ENCODE peak calls at places on chromosome 4, in six cellular contexts. H, B, C, T, F and L are unnamed samples.

GRCh38 chr4:101337688-101338087 is 9.6 kb downstream of the PPP3CA start:
- DNase-seq in H (no peak), B (no peak), C (no peak), T (no peak), F (peak; percentile 76), L (no peak)

GRCh38 chr4:143364063-143364462 is 27.4 kb downstream of the GAB1 start:
- DNase-seq in H (no peak), B (no peak), C (no peak), T (no peak), F (no peak), L (no peak)

GRCh38 chr4:3665360-3665891 is 100.8 kb upstream of the ADRA2C start:
- DNase-seq in H (no peak), B (no peak), C (no peak), T (no peak), F (no peak), L (no peak)

GRCh38 chr4:177380730-177381287 is 61.4 kb downstream of the AGA start:
- DNase-seq in H (peak; percentile 47), B (no peak), C (no peak), T (no peak), F (no peak), L (no peak)

GRCh38 chr4:82761249-82761648 is 37.3 kb downstream of the SCD5 start:
- DNase-seq in H (no peak), B (no peak), C (no peak), T (no peak), F (peak; percentile 59), L (no peak)

GRCh38 chr4:158873795-158874359 is 105.1 kb downstream of the FNIP2 start:
- DNase-seq in H (no peak), B (no peak), C (no peak), T (no peak), F (peak; percentile 89), L (no peak)

GRCh38 chr4:168488800-168489404 is 8.0 kb upstream of the PALLD start:
- DNase-seq in H (no peak), B (no peak), C (no peak), T (peak; percentile 89), F (no peak), L (no peak)

GRCh38 chr4:76376534-76376933 is 44.4 kb downstream of the CCDC158 start:
- DNase-seq in H (no peak), B (no peak), C (no peak), T (no peak), F (no peak), L (no peak)

GRCh38 chr4:38310446-38311043 is 350.3 kb downstream of the PTTG2 start:
- DNase-seq in H (no peak), B (no peak), C (peak; percentile 80), T (no peak), F (no peak), L (no peak)

GRCh38 chr4:52421811-52422213 is 237.3 kb downstream of the USP46 start:
- DNase-seq in H (peak; percentile 73), B (no peak), C (no peak), T (no peak), F (peak; percentile 81), L (peak; percentile 44)

GRCh38 chr4:37812713-37813112 is 13.8 kb upstream of the PGM2 start:
- DNase-seq in H (no peak), B (no peak), C (no peak), T (no peak), F (peak; percentile 70), L (no peak)

GRCh38 chr4:83096397-83096796 is 18.1 kb downstream of the PLAC8 start:
- DNase-seq in H (no peak), B (no peak), C (no peak), T (no peak), F (no peak), L (no peak)

GRCh38 chr4:159779716-159780115 is 676.8 kb downstream of the RAPGEF2 start:
- DNase-seq in H (no peak), B (no peak), C (no peak), T (no peak), F (no peak), L (no peak)

GRCh38 chr4:95511477-95511876 is 37.3 kb downstream of the UNC5C start:
- DNase-seq in H (no peak), B (no peak), C (no peak), T (no peak), F (no peak), L (no peak)

GRCh38 chr4:161252520-161253141 is 911.2 kb downstream of the FSTL5 start:
- DNase-seq in H (no peak), B (no peak), C (no peak), T (peak; percentile 37), F (peak; percentile 1), L (no peak)

GRCh38 chr4:2400841-2401609 is 17.4 kb downstream of the ZFYVE28 start:
- DNase-seq in H (no peak), B (no peak), C (no peak), T (no peak), F (no peak), L (no peak)

GRCh38 chr4:119498520-119498919 is 130.1 kb downstream of the PDE5A start:
- DNase-seq in H (no peak), B (no peak), C (no peak), T (no peak), F (no peak), L (no peak)

GRCh38 chr4:147674496-147674895 is 9.5 kb downstream of the PRMT9 start:
- DNase-seq in H (no peak), B (no peak), C (no peak), T (no peak), F (peak; percentile 71), L (no peak)

GRCh38 chr4:147678121-147678520 is 5.8 kb downstream of the PRMT9 start:
- DNase-seq in H (no peak), B (no peak), C (no peak), T (no peak), F (no peak), L (no peak)

GRCh38 chr4:147683172-147683571 is 791 bp downstream of the PRMT9 start:
- DNase-seq in H (peak; percentile 37), B (no peak), C (no peak), T (peak; percentile 1), F (peak; percentile 55), L (no peak)

GRCh38 chr4:147682755-147683154 is 1.2 kb downstream of the PRMT9 start:
- DNase-seq in H (peak; percentile 7), B (no peak), C (no peak), T (peak; percentile 3), F (peak; percentile 8), L (no peak)

DNA sequence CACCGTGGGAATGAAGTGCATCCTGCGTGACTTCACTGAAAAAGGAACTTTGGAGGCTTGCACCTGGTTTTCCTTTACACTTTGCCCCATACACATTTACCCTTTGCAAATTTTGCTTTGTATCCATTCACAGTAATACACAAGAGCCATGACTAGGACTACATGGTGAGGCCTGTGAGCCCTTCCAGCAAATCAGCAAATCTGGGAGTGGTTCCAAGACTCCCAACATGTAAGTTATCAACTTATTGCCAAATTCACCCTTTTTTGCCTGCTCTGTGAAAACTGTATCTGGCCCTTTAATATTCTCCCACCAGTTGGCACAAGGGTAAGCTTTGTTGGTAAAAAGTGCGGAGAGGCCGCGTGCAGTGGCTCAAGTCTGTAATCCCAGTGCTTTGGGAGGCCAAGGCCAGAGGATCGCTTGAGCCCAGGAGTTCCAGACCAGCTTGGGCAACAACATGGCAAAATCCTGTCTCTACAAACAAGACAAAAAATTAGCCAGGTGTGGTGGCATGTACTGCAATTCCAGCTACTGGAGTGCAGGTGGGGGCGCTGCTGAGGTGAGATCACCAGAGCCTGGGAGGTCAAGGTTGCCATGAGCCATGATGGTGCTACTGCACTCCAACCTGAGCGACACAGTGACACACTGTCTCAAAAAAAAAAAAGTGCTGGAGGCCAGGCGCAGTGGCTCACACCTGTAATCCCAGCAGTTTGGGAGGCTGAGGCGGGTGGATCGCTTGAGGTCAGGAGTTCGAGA is 5.0 kb downstream of the PRMT9 start:
- DNase-seq in H (no peak), B (no peak), C (no peak), T (peak; percentile 7), F (peak; percentile 52), L (no peak)
- TF ChIP-seq CTCF in H (no peak), B (no peak), C (peak; percentile 56), T (no peak), F (no peak), L (no peak)

GRCh38 chr4:153790962-153791551 is 2.2 kb upstream of the SFRP2 start:
- DNase-seq in H (peak; percentile 78), B (no peak), C (peak; percentile 26), T (peak; percentile 75), F (peak; percentile 84), L (no peak)

GRCh38 chr4:153788419-153789276 is at the start of gene SFRP2:
- DNase-seq in H (peak; percentile 44), B (no peak), C (no peak), T (peak; percentile 53), F (peak; percentile 82), L (no peak)

GRCh38 chr4:153792007-153792892 is 3.4 kb upstream of the SFRP2 start:
- DNase-seq in H (peak; percentile 82), B (no peak), C (peak; percentile 23), T (peak; percentile 80), F (peak; percentile 91), L (no peak)

GRCh38 chr4:153788064-153788418 is 842 bp downstream of the SFRP2 start:
- DNase-seq in H (peak; percentile 20), B (no peak), C (no peak), T (no peak), F (peak; percentile 73), L (no peak)

GRCh38 chr4:153789741-153790651 is 1.1 kb upstream of the SFRP2 start:
- DNase-seq in H (peak; percentile 38), B (no peak), C (no peak), T (no peak), F (peak; percentile 86), L (no peak)
- H3K4me3 ChIP-seq in H (no peak overlapping the region), B (no peak overlapping the region), C (no peak overlapping the region), T (no peak overlapping the region), F (peak overlapping the region; percentile 57), L (no peak overlapping the region)

DNA sequence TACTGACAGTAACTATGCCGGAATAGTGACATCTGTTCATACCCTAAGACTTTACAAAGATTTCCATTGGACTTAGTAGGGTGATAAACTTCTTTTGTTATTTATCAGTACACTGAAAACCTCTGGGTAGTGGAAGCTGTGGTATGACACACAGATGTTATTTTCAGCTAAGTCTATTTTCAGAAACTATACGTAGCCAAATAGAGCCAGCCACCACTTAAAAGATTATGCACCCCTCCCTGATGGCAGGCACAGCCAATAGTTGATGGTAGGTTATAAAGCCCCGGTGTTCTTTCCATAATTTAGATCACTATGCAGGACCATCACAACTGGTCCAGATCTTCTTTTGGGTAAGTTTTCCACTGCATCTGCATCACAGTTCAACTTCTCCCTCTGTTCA is 1603.2 kb upstream of the PABPC4L start:
- DNase-seq in H (no peak), B (no peak), C (no peak), T (no peak), F (no peak), L (no peak)
- TF ChIP-seq CTCF in H (no peak), B (no peak), C (no peak), T (no peak), F (no peak), L (no peak)

GRCh38 chr4:1009647-1010521 is 1.5 kb upstream of the FGFRL1 start:
- DNase-seq in H (peak; percentile 97), B (peak; percentile 79), C (peak; percentile 66), T (peak; percentile 83), F (peak; percentile 76), L (no peak)

GRCh38 chr4:1011022-1011694 is at the start of gene FGFRL1:
- DNase-seq in H (peak; percentile 79), B (peak; percentile 96), C (peak; percentile 88), T (peak; percentile 97), F (peak; percentile 96), L (peak; percentile 36)

GRCh38 chr4:1013225-1014073 is 2.0 kb downstream of the FGFRL1 start:
- DNase-seq in H (no peak), B (no peak), C (no peak), T (no peak), F (no peak), L (no peak)

GRCh38 chr4:1010522-1011021 is 854 bp upstream of the FGFRL1 start:
- DNase-seq in H (no peak), B (peak; percentile 63), C (peak; percentile 61), T (no peak), F (peak; percentile 96), L (no peak)

GRCh38 chr4:1012031-1012739 is 759 bp downstream of the FGFRL1 start:
- DNase-seq in H (peak; percentile 72), B (peak; percentile 78), C (no peak), T (peak; percentile 22), F (peak; percentile 52), L (no peak)
- H3K4me3 ChIP-seq in H (peak overlapping the region; percentile 61), B (peak overlapping the region; percentile 67), C (peak overlapping the region; percentile 36), T (peak overlapping the region; percentile 52), F (peak overlapping the region; percentile 49), L (peak overlapping the region; percentile 60)